ENCODE peak calls at places on chromosomes 16 and 17, in ten cellular contexts. One of them, this sample, is unnamed.

GRCh38 chr16:20911361-20911760 is 10.8 kb downstream of the LYRM1 start:
- DNase-seq in uterus: no peak
- DNase-seq in stimulated activated CD4-positive, alpha-beta T cell treated with anti-CD3 and anti-CD28 coated beads, Interleukin-15, amount 100 ng/mL, for 1 hour: no peak
- DNase-seq in left ventricle myocardium superior: no peak
- DNase-seq in fibroblast of the aortic adventitia: peak
- DNase-seq in activated CD4-positive, alpha-beta T cell treated with anti-CD3 and anti-CD28 coated beads, Interleukin-2, amount 50 U/mL, for 4 hours: no peak
- DNase-seq in B cell: no peak
- DNase-seq in stimulated activated CD8-positive, alpha-beta memory T cell treated with anti-CD3 and anti-CD28 coated beads, Interleukin-7, amount 100 ng/mL, for 1 hour: no peak
- DNase-seq in fibroblast of lung: peak
- DNase-seq in SK-MEL-5: no peak
- DNase-seq in this sample: no peak

GRCh38 chr16:35450648-35451047 is 1991.2 kb downstream of the TP53TG3F start:
- DNase-seq in uterus: no peak
- DNase-seq in stimulated activated CD4-positive, alpha-beta T cell treated with anti-CD3 and anti-CD28 coated beads, Interleukin-15, amount 100 ng/mL, for 1 hour: no peak
- DNase-seq in left ventricle myocardium superior: no peak
- DNase-seq in fibroblast of the aortic adventitia: no peak
- DNase-seq in activated CD4-positive, alpha-beta T cell treated with anti-CD3 and anti-CD28 coated beads, Interleukin-2, amount 50 U/mL, for 4 hours: no peak
- DNase-seq in B cell: no peak
- DNase-seq in stimulated activated CD8-positive, alpha-beta memory T cell treated with anti-CD3 and anti-CD28 coated beads, Interleukin-7, amount 100 ng/mL, for 1 hour: no peak
- DNase-seq in fibroblast of lung: no peak
- DNase-seq in SK-MEL-5: no peak
- DNase-seq in this sample: no peak

GRCh38 chr16:9254863-9255262 is 163.4 kb downstream of the HAPSTR1 start:
- DNase-seq in uterus: no peak
- DNase-seq in stimulated activated CD4-positive, alpha-beta T cell treated with anti-CD3 and anti-CD28 coated beads, Interleukin-15, amount 100 ng/mL, for 1 hour: no peak
- DNase-seq in left ventricle myocardium superior: no peak
- DNase-seq in fibroblast of the aortic adventitia: no peak
- DNase-seq in activated CD4-positive, alpha-beta T cell treated with anti-CD3 and anti-CD28 coated beads, Interleukin-2, amount 50 U/mL, for 4 hours: no peak
- DNase-seq in B cell: no peak
- DNase-seq in stimulated activated CD8-positive, alpha-beta memory T cell treated with anti-CD3 and anti-CD28 coated beads, Interleukin-7, amount 100 ng/mL, for 1 hour: no peak
- DNase-seq in fibroblast of lung: no peak
- DNase-seq in SK-MEL-5: no peak
- DNase-seq in this sample: no peak

GRCh38 chr16:50279142-50279865 is 13.0 kb downstream of the ADCY7 start:
- DNase-seq in uterus: no peak
- DNase-seq in stimulated activated CD4-positive, alpha-beta T cell treated with anti-CD3 and anti-CD28 coated beads, Interleukin-15, amount 100 ng/mL, for 1 hour: no peak
- DNase-seq in left ventricle myocardium superior: peak
- DNase-seq in fibroblast of the aortic adventitia: no peak
- DNase-seq in activated CD4-positive, alpha-beta T cell treated with anti-CD3 and anti-CD28 coated beads, Interleukin-2, amount 50 U/mL, for 4 hours: no peak
- DNase-seq in B cell: no peak
- DNase-seq in stimulated activated CD8-positive, alpha-beta memory T cell treated with anti-CD3 and anti-CD28 coated beads, Interleukin-7, amount 100 ng/mL, for 1 hour: no peak
- DNase-seq in fibroblast of lung: no peak
- DNase-seq in SK-MEL-5: no peak
- DNase-seq in this sample: no peak

GRCh38 chr17:28887871-28888471 is 9.6 kb downstream of the FLOT2 start:
- DNase-seq in uterus: no peak
- DNase-seq in stimulated activated CD4-positive, alpha-beta T cell treated with anti-CD3 and anti-CD28 coated beads, Interleukin-15, amount 100 ng/mL, for 1 hour: no peak
- DNase-seq in left ventricle myocardium superior: peak
- DNase-seq in fibroblast of the aortic adventitia: no peak
- DNase-seq in activated CD4-positive, alpha-beta T cell treated with anti-CD3 and anti-CD28 coated beads, Interleukin-2, amount 50 U/mL, for 4 hours: no peak
- DNase-seq in B cell: peak
- DNase-seq in stimulated activated CD8-positive, alpha-beta memory T cell treated with anti-CD3 and anti-CD28 coated beads, Interleukin-7, amount 100 ng/mL, for 1 hour: no peak
- DNase-seq in fibroblast of lung: no peak
- DNase-seq in SK-MEL-5: no peak
- DNase-seq in this sample: no peak

GRCh38 chr17:71740866-71741265 is 380.0 kb upstream of the SOX9 start:
- DNase-seq in uterus: no peak
- DNase-seq in stimulated activated CD4-positive, alpha-beta T cell treated with anti-CD3 and anti-CD28 coated beads, Interleukin-15, amount 100 ng/mL, for 1 hour: no peak
- DNase-seq in left ventricle myocardium superior: no peak
- DNase-seq in fibroblast of the aortic adventitia: no peak
- DNase-seq in activated CD4-positive, alpha-beta T cell treated with anti-CD3 and anti-CD28 coated beads, Interleukin-2, amount 50 U/mL, for 4 hours: no peak
- DNase-seq in B cell: no peak
- DNase-seq in stimulated activated CD8-positive, alpha-beta memory T cell treated with anti-CD3 and anti-CD28 coated beads, Interleukin-7, amount 100 ng/mL, for 1 hour: no peak
- DNase-seq in fibroblast of lung: no peak
- DNase-seq in SK-MEL-5: peak
- DNase-seq in this sample: no peak

GRCh38 chr17:53627511-53627910 is 195.2 kb upstream of the KIF2B start:
- DNase-seq in uterus: no peak
- DNase-seq in stimulated activated CD4-positive, alpha-beta T cell treated with anti-CD3 and anti-CD28 coated beads, Interleukin-15, amount 100 ng/mL, for 1 hour: no peak
- DNase-seq in left ventricle myocardium superior: no peak
- DNase-seq in fibroblast of the aortic adventitia: peak
- DNase-seq in activated CD4-positive, alpha-beta T cell treated with anti-CD3 and anti-CD28 coated beads, Interleukin-2, amount 50 U/mL, for 4 hours: no peak
- DNase-seq in B cell: no peak
- DNase-seq in stimulated activated CD8-positive, alpha-beta memory T cell treated with anti-CD3 and anti-CD28 coated beads, Interleukin-7, amount 100 ng/mL, for 1 hour: no peak
- DNase-seq in fibroblast of lung: peak
- DNase-seq in SK-MEL-5: no peak
- DNase-seq in this sample: no peak

GRCh38 chr16:67966549-67967182 is 1.8 kb downstream of the SLC12A4 start:
- DNase-seq in uterus: peak
- DNase-seq in stimulated activated CD4-positive, alpha-beta T cell treated with anti-CD3 and anti-CD28 coated beads, Interleukin-15, amount 100 ng/mL, for 1 hour: no peak
- DNase-seq in left ventricle myocardium superior: peak
- DNase-seq in fibroblast of the aortic adventitia: peak
- DNase-seq in activated CD4-positive, alpha-beta T cell treated with anti-CD3 and anti-CD28 coated beads, Interleukin-2, amount 50 U/mL, for 4 hours: no peak
- DNase-seq in B cell: no peak
- DNase-seq in stimulated activated CD8-positive, alpha-beta memory T cell treated with anti-CD3 and anti-CD28 coated beads, Interleukin-7, amount 100 ng/mL, for 1 hour: no peak
- DNase-seq in fibroblast of lung: peak
- DNase-seq in SK-MEL-5: no peak
- DNase-seq in this sample: no peak

GRCh38 chr16:60091076-60091475 is 1357.0 kb upstream of the GOT2 start:
- DNase-seq in uterus: no peak
- DNase-seq in stimulated activated CD4-positive, alpha-beta T cell treated with anti-CD3 and anti-CD28 coated beads, Interleukin-15, amount 100 ng/mL, for 1 hour: no peak
- DNase-seq in left ventricle myocardium superior: no peak
- DNase-seq in fibroblast of the aortic adventitia: no peak
- DNase-seq in activated CD4-positive, alpha-beta T cell treated with anti-CD3 and anti-CD28 coated beads, Interleukin-2, amount 50 U/mL, for 4 hours: no peak
- DNase-seq in B cell: no peak
- DNase-seq in stimulated activated CD8-positive, alpha-beta memory T cell treated with anti-CD3 and anti-CD28 coated beads, Interleukin-7, amount 100 ng/mL, for 1 hour: no peak
- DNase-seq in fibroblast of lung: no peak
- DNase-seq in SK-MEL-5: peak
- DNase-seq in this sample: no peak

GRCh38 chr17:43940630-43941029 is 1.6 kb downstream of the PPY start:
- DNase-seq in uterus: no peak
- DNase-seq in stimulated activated CD4-positive, alpha-beta T cell treated with anti-CD3 and anti-CD28 coated beads, Interleukin-15, amount 100 ng/mL, for 1 hour: no peak
- DNase-seq in left ventricle myocardium superior: peak
- DNase-seq in fibroblast of the aortic adventitia: peak
- DNase-seq in activated CD4-positive, alpha-beta T cell treated with anti-CD3 and anti-CD28 coated beads, Interleukin-2, amount 50 U/mL, for 4 hours: no peak
- DNase-seq in B cell: no peak
- DNase-seq in stimulated activated CD8-positive, alpha-beta memory T cell treated with anti-CD3 and anti-CD28 coated beads, Interleukin-7, amount 100 ng/mL, for 1 hour: no peak
- DNase-seq in fibroblast of lung: no peak
- DNase-seq in SK-MEL-5: peak
- DNase-seq in this sample: no peak

GRCh38 chr17:75113798-75114551 is 4.2 kb downstream of the ARMC7 start:
- DNase-seq in uterus: peak
- DNase-seq in stimulated activated CD4-positive, alpha-beta T cell treated with anti-CD3 and anti-CD28 coated beads, Interleukin-15, amount 100 ng/mL, for 1 hour: peak
- DNase-seq in left ventricle myocardium superior: peak
- DNase-seq in fibroblast of the aortic adventitia: peak
- DNase-seq in activated CD4-positive, alpha-beta T cell treated with anti-CD3 and anti-CD28 coated beads, Interleukin-2, amount 50 U/mL, for 4 hours: peak
- DNase-seq in B cell: peak
- DNase-seq in stimulated activated CD8-positive, alpha-beta memory T cell treated with anti-CD3 and anti-CD28 coated beads, Interleukin-7, amount 100 ng/mL, for 1 hour: peak
- DNase-seq in fibroblast of lung: peak
- DNase-seq in SK-MEL-5: peak
- DNase-seq in this sample: peak

GRCh38 chr17:3012926-3013581 is 50.4 kb downstream of the OR1D5 start:
- DNase-seq in uterus: peak
- DNase-seq in stimulated activated CD4-positive, alpha-beta T cell treated with anti-CD3 and anti-CD28 coated beads, Interleukin-15, amount 100 ng/mL, for 1 hour: peak
- DNase-seq in left ventricle myocardium superior: peak
- DNase-seq in fibroblast of the aortic adventitia: peak
- DNase-seq in activated CD4-positive, alpha-beta T cell treated with anti-CD3 and anti-CD28 coated beads, Interleukin-2, amount 50 U/mL, for 4 hours: peak
- DNase-seq in B cell: peak
- DNase-seq in stimulated activated CD8-positive, alpha-beta memory T cell treated with anti-CD3 and anti-CD28 coated beads, Interleukin-7, amount 100 ng/mL, for 1 hour: peak
- DNase-seq in fibroblast of lung: peak
- DNase-seq in SK-MEL-5: peak
- DNase-seq in this sample: peak

GRCh38 chr17:68498479-68499326 is 13.5 kb upstream of the PRKAR1A start:
- DNase-seq in uterus: peak
- DNase-seq in stimulated activated CD4-positive, alpha-beta T cell treated with anti-CD3 and anti-CD28 coated beads, Interleukin-15, amount 100 ng/mL, for 1 hour: no peak
- DNase-seq in left ventricle myocardium superior: peak
- DNase-seq in fibroblast of the aortic adventitia: no peak
- DNase-seq in activated CD4-positive, alpha-beta T cell treated with anti-CD3 and anti-CD28 coated beads, Interleukin-2, amount 50 U/mL, for 4 hours: no peak
- DNase-seq in B cell: no peak
- DNase-seq in stimulated activated CD8-positive, alpha-beta memory T cell treated with anti-CD3 and anti-CD28 coated beads, Interleukin-7, amount 100 ng/mL, for 1 hour: no peak
- DNase-seq in fibroblast of lung: no peak
- DNase-seq in SK-MEL-5: no peak
- DNase-seq in this sample: no peak

GRCh38 chr16:22123759-22124490 is 31.6 kb downstream of the VWA3A start:
- DNase-seq in uterus: no peak
- DNase-seq in stimulated activated CD4-positive, alpha-beta T cell treated with anti-CD3 and anti-CD28 coated beads, Interleukin-15, amount 100 ng/mL, for 1 hour: no peak
- DNase-seq in left ventricle myocardium superior: no peak
- DNase-seq in fibroblast of the aortic adventitia: no peak
- DNase-seq in activated CD4-positive, alpha-beta T cell treated with anti-CD3 and anti-CD28 coated beads, Interleukin-2, amount 50 U/mL, for 4 hours: no peak
- DNase-seq in B cell: no peak
- DNase-seq in stimulated activated CD8-positive, alpha-beta memory T cell treated with anti-CD3 and anti-CD28 coated beads, Interleukin-7, amount 100 ng/mL, for 1 hour: no peak
- DNase-seq in fibroblast of lung: no peak
- DNase-seq in SK-MEL-5: peak
- DNase-seq in this sample: no peak

GRCh38 chr17:76909971-76910760 is 42.0 kb downstream of the MGAT5B start:
- DNase-seq in uterus: no peak
- DNase-seq in stimulated activated CD4-positive, alpha-beta T cell treated with anti-CD3 and anti-CD28 coated beads, Interleukin-15, amount 100 ng/mL, for 1 hour: no peak
- DNase-seq in left ventricle myocardium superior: peak
- DNase-seq in fibroblast of the aortic adventitia: peak
- DNase-seq in activated CD4-positive, alpha-beta T cell treated with anti-CD3 and anti-CD28 coated beads, Interleukin-2, amount 50 U/mL, for 4 hours: peak
- DNase-seq in B cell: no peak
- DNase-seq in stimulated activated CD8-positive, alpha-beta memory T cell treated with anti-CD3 and anti-CD28 coated beads, Interleukin-7, amount 100 ng/mL, for 1 hour: no peak
- DNase-seq in fibroblast of lung: peak
- DNase-seq in SK-MEL-5: no peak
- DNase-seq in this sample: no peak

GRCh38 chr17:65198653-65199382 is 61.6 kb downstream of the RGS9 start:
- DNase-seq in uterus: no peak
- DNase-seq in stimulated activated CD4-positive, alpha-beta T cell treated with anti-CD3 and anti-CD28 coated beads, Interleukin-15, amount 100 ng/mL, for 1 hour: no peak
- DNase-seq in left ventricle myocardium superior: no peak
- DNase-seq in fibroblast of the aortic adventitia: peak
- DNase-seq in activated CD4-positive, alpha-beta T cell treated with anti-CD3 and anti-CD28 coated beads, Interleukin-2, amount 50 U/mL, for 4 hours: no peak
- DNase-seq in B cell: no peak
- DNase-seq in stimulated activated CD8-positive, alpha-beta memory T cell treated with anti-CD3 and anti-CD28 coated beads, Interleukin-7, amount 100 ng/mL, for 1 hour: no peak
- DNase-seq in fibroblast of lung: peak
- DNase-seq in SK-MEL-5: peak
- DNase-seq in this sample: no peak

GRCh38 chr17:28199115-28199514 is 119.9 kb upstream of the TMEM97 start:
- DNase-seq in uterus: no peak
- DNase-seq in stimulated activated CD4-positive, alpha-beta T cell treated with anti-CD3 and anti-CD28 coated beads, Interleukin-15, amount 100 ng/mL, for 1 hour: no peak
- DNase-seq in left ventricle myocardium superior: no peak
- DNase-seq in fibroblast of the aortic adventitia: no peak
- DNase-seq in activated CD4-positive, alpha-beta T cell treated with anti-CD3 and anti-CD28 coated beads, Interleukin-2, amount 50 U/mL, for 4 hours: no peak
- DNase-seq in B cell: no peak
- DNase-seq in stimulated activated CD8-positive, alpha-beta memory T cell treated with anti-CD3 and anti-CD28 coated beads, Interleukin-7, amount 100 ng/mL, for 1 hour: no peak
- DNase-seq in fibroblast of lung: no peak
- DNase-seq in SK-MEL-5: no peak
- DNase-seq in this sample: no peak

GRCh38 chr16:88671806-88672205 is 8.9 kb upstream of the MVD start:
- DNase-seq in uterus: no peak
- DNase-seq in stimulated activated CD4-positive, alpha-beta T cell treated with anti-CD3 and anti-CD28 coated beads, Interleukin-15, amount 100 ng/mL, for 1 hour: no peak
- DNase-seq in left ventricle myocardium superior: no peak
- DNase-seq in fibroblast of the aortic adventitia: no peak
- DNase-seq in activated CD4-positive, alpha-beta T cell treated with anti-CD3 and anti-CD28 coated beads, Interleukin-2, amount 50 U/mL, for 4 hours: no peak
- DNase-seq in B cell: no peak
- DNase-seq in stimulated activated CD8-positive, alpha-beta memory T cell treated with anti-CD3 and anti-CD28 coated beads, Interleukin-7, amount 100 ng/mL, for 1 hour: no peak
- DNase-seq in fibroblast of lung: no peak
- DNase-seq in SK-MEL-5: no peak
- DNase-seq in this sample: no peak

GRCh38 chr17:78355045-78355641 is 4.7 kb downstream of the SOCS3 start:
- DNase-seq in uterus: no peak
- DNase-seq in stimulated activated CD4-positive, alpha-beta T cell treated with anti-CD3 and anti-CD28 coated beads, Interleukin-15, amount 100 ng/mL, for 1 hour: no peak
- DNase-seq in left ventricle myocardium superior: no peak
- DNase-seq in fibroblast of the aortic adventitia: no peak
- DNase-seq in activated CD4-positive, alpha-beta T cell treated with anti-CD3 and anti-CD28 coated beads, Interleukin-2, amount 50 U/mL, for 4 hours: no peak
- DNase-seq in B cell: no peak
- DNase-seq in stimulated activated CD8-positive, alpha-beta memory T cell treated with anti-CD3 and anti-CD28 coated beads, Interleukin-7, amount 100 ng/mL, for 1 hour: no peak
- DNase-seq in fibroblast of lung: no peak
- DNase-seq in SK-MEL-5: no peak
- DNase-seq in this sample: peak

GRCh38 chr16:26911436-26911835 is 155.3 kb upstream of the C16orf82 start:
- DNase-seq in uterus: no peak
- DNase-seq in stimulated activated CD4-positive, alpha-beta T cell treated with anti-CD3 and anti-CD28 coated beads, Interleukin-15, amount 100 ng/mL, for 1 hour: no peak
- DNase-seq in left ventricle myocardium superior: no peak
- DNase-seq in fibroblast of the aortic adventitia: no peak
- DNase-seq in activated CD4-positive, alpha-beta T cell treated with anti-CD3 and anti-CD28 coated beads, Interleukin-2, amount 50 U/mL, for 4 hours: no peak
- DNase-seq in B cell: no peak
- DNase-seq in stimulated activated CD8-positive, alpha-beta memory T cell treated with anti-CD3 and anti-CD28 coated beads, Interleukin-7, amount 100 ng/mL, for 1 hour: no peak
- DNase-seq in fibroblast of lung: no peak
- DNase-seq in SK-MEL-5: no peak
- DNase-seq in this sample: no peak

GRCh38 chr16:58563235-58563634 is 47.9 kb downstream of the SETD6 start:
- DNase-seq in uterus: no peak
- DNase-seq in stimulated activated CD4-positive, alpha-beta T cell treated with anti-CD3 and anti-CD28 coated beads, Interleukin-15, amount 100 ng/mL, for 1 hour: no peak
- DNase-seq in left ventricle myocardium superior: no peak
- DNase-seq in fibroblast of the aortic adventitia: peak
- DNase-seq in activated CD4-positive, alpha-beta T cell treated with anti-CD3 and anti-CD28 coated beads, Interleukin-2, amount 50 U/mL, for 4 hours: no peak
- DNase-seq in B cell: no peak
- DNase-seq in stimulated activated CD8-positive, alpha-beta memory T cell treated with anti-CD3 and anti-CD28 coated beads, Interleukin-7, amount 100 ng/mL, for 1 hour: no peak
- DNase-seq in fibroblast of lung: peak
- DNase-seq in SK-MEL-5: no peak
- DNase-seq in this sample: no peak

GRCh38 chr16:82011199-82011641 is at the start of gene SDR42E1:
- DNase-seq in uterus: peak
- DNase-seq in stimulated activated CD4-positive, alpha-beta T cell treated with anti-CD3 and anti-CD28 coated beads, Interleukin-15, amount 100 ng/mL, for 1 hour: peak
- DNase-seq in left ventricle myocardium superior: peak
- DNase-seq in fibroblast of the aortic adventitia: no peak
- DNase-seq in activated CD4-positive, alpha-beta T cell treated with anti-CD3 and anti-CD28 coated beads, Interleukin-2, amount 50 U/mL, for 4 hours: peak
- DNase-seq in B cell: peak
- DNase-seq in stimulated activated CD8-positive, alpha-beta memory T cell treated with anti-CD3 and anti-CD28 coated beads, Interleukin-7, amount 100 ng/mL, for 1 hour: peak
- DNase-seq in fibroblast of lung: peak
- DNase-seq in SK-MEL-5: no peak
- DNase-seq in this sample: peak

GRCh38 chr17:27449541-27449940 is 6.7 kb upstream of the KSR1 start:
- DNase-seq in uterus: no peak
- DNase-seq in stimulated activated CD4-positive, alpha-beta T cell treated with anti-CD3 and anti-CD28 coated beads, Interleukin-15, amount 100 ng/mL, for 1 hour: no peak
- DNase-seq in left ventricle myocardium superior: no peak
- DNase-seq in fibroblast of the aortic adventitia: no peak
- DNase-seq in activated CD4-positive, alpha-beta T cell treated with anti-CD3 and anti-CD28 coated beads, Interleukin-2, amount 50 U/mL, for 4 hours: no peak
- DNase-seq in B cell: no peak
- DNase-seq in stimulated activated CD8-positive, alpha-beta memory T cell treated with anti-CD3 and anti-CD28 coated beads, Interleukin-7, amount 100 ng/mL, for 1 hour: no peak
- DNase-seq in fibroblast of lung: no peak
- DNase-seq in SK-MEL-5: no peak
- DNase-seq in this sample: no peak

GRCh38 chr16:21689107-21689506 is 25.3 kb downstream of the OTOA start:
- DNase-seq in uterus: no peak
- DNase-seq in stimulated activated CD4-positive, alpha-beta T cell treated with anti-CD3 and anti-CD28 coated beads, Interleukin-15, amount 100 ng/mL, for 1 hour: no peak
- DNase-seq in left ventricle myocardium superior: no peak
- DNase-seq in fibroblast of the aortic adventitia: no peak
- DNase-seq in activated CD4-positive, alpha-beta T cell treated with anti-CD3 and anti-CD28 coated beads, Interleukin-2, amount 50 U/mL, for 4 hours: no peak
- DNase-seq in B cell: no peak
- DNase-seq in stimulated activated CD8-positive, alpha-beta memory T cell treated with anti-CD3 and anti-CD28 coated beads, Interleukin-7, amount 100 ng/mL, for 1 hour: no peak
- DNase-seq in fibroblast of lung: no peak
- DNase-seq in SK-MEL-5: no peak
- DNase-seq in this sample: no peak

GRCh38 chr17:73900516-73900915 is 256.3 kb upstream of the SDK2 start:
- DNase-seq in uterus: no peak
- DNase-seq in stimulated activated CD4-positive, alpha-beta T cell treated with anti-CD3 and anti-CD28 coated beads, Interleukin-15, amount 100 ng/mL, for 1 hour: no peak
- DNase-seq in left ventricle myocardium superior: no peak
- DNase-seq in fibroblast of the aortic adventitia: no peak
- DNase-seq in activated CD4-positive, alpha-beta T cell treated with anti-CD3 and anti-CD28 coated beads, Interleukin-2, amount 50 U/mL, for 4 hours: no peak
- DNase-seq in B cell: no peak
- DNase-seq in stimulated activated CD8-positive, alpha-beta memory T cell treated with anti-CD3 and anti-CD28 coated beads, Interleukin-7, amount 100 ng/mL, for 1 hour: no peak
- DNase-seq in fibroblast of lung: no peak
- DNase-seq in SK-MEL-5: no peak
- DNase-seq in this sample: no peak

GRCh38 chr17:45020354-45021138 is 30.9 kb downstream of the DCAKD start:
- DNase-seq in uterus: peak
- DNase-seq in stimulated activated CD4-positive, alpha-beta T cell treated with anti-CD3 and anti-CD28 coated beads, Interleukin-15, amount 100 ng/mL, for 1 hour: no peak
- DNase-seq in left ventricle myocardium superior: peak
- DNase-seq in fibroblast of the aortic adventitia: peak
- DNase-seq in activated CD4-positive, alpha-beta T cell treated with anti-CD3 and anti-CD28 coated beads, Interleukin-2, amount 50 U/mL, for 4 hours: no peak
- DNase-seq in B cell: no peak
- DNase-seq in stimulated activated CD8-positive, alpha-beta memory T cell treated with anti-CD3 and anti-CD28 coated beads, Interleukin-7, amount 100 ng/mL, for 1 hour: no peak
- DNase-seq in fibroblast of lung: peak
- DNase-seq in SK-MEL-5: no peak
- DNase-seq in this sample: no peak

GRCh38 chr17:40556198-40556661 is 9.0 kb downstream of the CCR7 start:
- DNase-seq in uterus: no peak
- DNase-seq in stimulated activated CD4-positive, alpha-beta T cell treated with anti-CD3 and anti-CD28 coated beads, Interleukin-15, amount 100 ng/mL, for 1 hour: no peak
- DNase-seq in left ventricle myocardium superior: no peak
- DNase-seq in fibroblast of the aortic adventitia: no peak
- DNase-seq in activated CD4-positive, alpha-beta T cell treated with anti-CD3 and anti-CD28 coated beads, Interleukin-2, amount 50 U/mL, for 4 hours: no peak
- DNase-seq in B cell: no peak
- DNase-seq in stimulated activated CD8-positive, alpha-beta memory T cell treated with anti-CD3 and anti-CD28 coated beads, Interleukin-7, amount 100 ng/mL, for 1 hour: no peak
- DNase-seq in fibroblast of lung: no peak
- DNase-seq in SK-MEL-5: no peak
- DNase-seq in this sample: no peak

This sample was measured in T-helper 1 cell.